ENCODE peak calls at places on chromosomes 5 and 9, in six cellular contexts. T is left ventricle myocardium inferior, Q is neural progenitor cell, O is HCT116, Y is GM23248, J is cardiac muscle cell. F is an unnamed sample.

GRCh38 chr9:8254527-8254926 is 454.9 kb upstream of the DMAC1 start:
- DNase-seq in T (no peak), Q (no peak), O (no peak), Y (peak; percentile 0), J (no peak), F (no peak)

GRCh38 chr5:153964201-153965101 is 74.3 kb downstream of the FAM114A2 start:
- DNase-seq in T (no peak), Q (no peak), O (no peak), Y (no peak), J (no peak), F (no peak)

GRCh38 chr9:134488251-134488900 is 153.2 kb upstream of the COL5A1 start:
- DNase-seq in T (peak; percentile 61), Q (no peak), O (no peak), Y (peak; percentile 89), J (no peak), F (peak; percentile 81)

GRCh38 chr5:133744030-133744645 is 131.8 kb upstream of the FSTL4 start:
- DNase-seq in T (no peak), Q (no peak), O (no peak), Y (no peak), J (no peak), F (no peak)

GRCh38 chr9:76115982-76116646 is 225.6 kb downstream of the PCSK5 start:
- DNase-seq in T (no peak), Q (no peak), O (no peak), Y (no peak), J (no peak), F (no peak)

GRCh38 chr9:97525451-97525850 is 24.0 kb downstream of the TMOD1 start:
- DNase-seq in T (no peak), Q (no peak), O (no peak), Y (peak; percentile 55), J (no peak), F (no peak)

GRCh38 chr5:127950707-127951356 is 132.7 kb upstream of the SLC12A2 start:
- DNase-seq in T (no peak), Q (no peak), O (no peak), Y (no peak), J (no peak), F (no peak)

GRCh38 chr9:127225747-127226646 is 38.6 kb upstream of the GARNL3 start:
- DNase-seq in T (no peak), Q (no peak), O (no peak), Y (peak; percentile 39), J (peak; percentile 36), F (no peak)

GRCh38 chr5:19608434-19608833 is 379.6 kb downstream of the CDH18 start:
- DNase-seq in T (no peak), Q (no peak), O (no peak), Y (no peak), J (no peak), F (no peak)

GRCh38 chr5:117954341-117954740 is 1034.0 kb downstream of the DTWD2 start:
- DNase-seq in T (no peak), Q (no peak), O (no peak), Y (no peak), J (no peak), F (no peak)

GRCh38 chr9:106945727-106946690 is 83.0 kb downstream of the ZNF462 start:
- DNase-seq in T (no peak), Q (no peak), O (no peak), Y (peak; percentile 87), J (no peak), F (no peak)

GRCh38 chr9:114314881-114315722 is 7.8 kb upstream of the ORM1 start:
- DNase-seq in T (no peak), Q (no peak), O (no peak), Y (peak; percentile 14), J (no peak), F (no peak)

GRCh38 chr5:170269579-170269978 is 28.0 kb downstream of the LCP2 start:
- DNase-seq in T (no peak), Q (no peak), O (no peak), Y (no peak), J (no peak), F (no peak)

GRCh38 chr9:14323083-14323968 is 9.4 kb upstream of the NFIB start:
- DNase-seq in T (no peak), Q (no peak), O (no peak), Y (no peak), J (no peak), F (no peak)

GRCh38 chr9:120583958-120584369 is 4.0 kb upstream of the CDK5RAP2 start:
- DNase-seq in T (no peak), Q (no peak), O (peak; percentile 16), Y (peak; percentile 77), J (no peak), F (peak; percentile 62)

GRCh38 chr5:93092349-93093105 is 488.5 kb downstream of the NR2F1-AS1 start:
- DNase-seq in T (no peak), Q (no peak), O (no peak), Y (peak; percentile 47), J (no peak), F (no peak)

GRCh38 chr5:125440905-125441304 is 694.5 kb upstream of the ZNF608 start:
- DNase-seq in T (no peak), Q (no peak), O (no peak), Y (no peak), J (no peak), F (no peak)

GRCh38 chr9:63817622-63818518 is 1467.1 kb downstream of the FOXD4L5 start:
- DNase-seq in T (peak; percentile 55), Q (peak; percentile 34), O (no peak), Y (peak; percentile 35), J (peak; percentile 15), F (peak; percentile 79)

GRCh38 chr5:11045411-11045810 is 284.4 kb upstream of the DAP start:
- DNase-seq in T (no peak), Q (no peak), O (no peak), Y (no peak), J (no peak), F (no peak)

GRCh38 chr5:13354611-13355010 is 589.9 kb downstream of the DNAH5 start:
- DNase-seq in T (no peak), Q (no peak), O (no peak), Y (no peak), J (no peak), F (no peak)

GRCh38 chr9:70986984-70987383 is 134.4 kb downstream of the TRPM3 start:
- DNase-seq in T (no peak), Q (no peak), O (no peak), Y (no peak), J (no peak), F (no peak)

GRCh38 chr5:72065751-72066255 is 41.5 kb upstream of the MAP1B start:
- DNase-seq in T (no peak), Q (peak; percentile 88), O (no peak), Y (peak; percentile 49), J (peak; percentile 52), F (no peak)

GRCh38 chr9:98254236-98255063 is 999 bp downstream of the TBC1D2 start:
- DNase-seq in T (no peak), Q (no peak), O (no peak), Y (peak; percentile 24), J (no peak), F (no peak)

GRCh38 chr9:137694962-137695875 is 76.4 kb downstream of the EHMT1 start:
- DNase-seq in T (peak; percentile 67), Q (peak; percentile 83), O (no peak), Y (peak; percentile 38), J (peak; percentile 72), F (no peak)

GRCh38 chr9:124810513-124811355 is 33.8 kb downstream of the OLFML2A start:
- DNase-seq in T (no peak), Q (peak; percentile 76), O (peak; percentile 74), Y (peak; percentile 85), J (peak; percentile 60), F (no peak)

GRCh38 chr9:111559000-111559610 is 34.1 kb downstream of the ZNF483 start:
- DNase-seq in T (no peak), Q (no peak), O (no peak), Y (peak; percentile 66), J (no peak), F (no peak)

GRCh38 chr9:16213781-16214515 is 656.5 kb downstream of the BNC2 start:
- DNase-seq in T (peak; percentile 47), Q (no peak), O (no peak), Y (peak; percentile 95), J (no peak), F (peak; percentile 85)

GRCh38 chr5:132096904-132097303 is 23.3 kb downstream of the CSF2 start:
- DNase-seq in T (no peak), Q (no peak), O (no peak), Y (no peak), J (no peak), F (no peak)
- H3K4me1 ChIP-seq in T (peaks cover 15% of the 10 kb centered on the region), Q (no peaks in the 10 kb centered on the region), O (peaks cover 20% of the 10 kb centered on the region), Y (peaks cover 45% of the 10 kb centered on the region), J (no peaks in the 10 kb centered on the region), F (peaks cover 6% of the 10 kb centered on the region)

GRCh38 chr5:172178301-172179031 is 9.6 kb downstream of the STK10 start:
- DNase-seq in T (no peak), Q (peak; percentile 28), O (no peak), Y (no peak), J (no peak), F (no peak)
- H3K4me1 ChIP-seq in T (peaks cover 63% of the 10 kb centered on the region), Q (peaks cover 8% of the 10 kb centered on the region), O (peaks cover 27% of the 10 kb centered on the region), Y (no peaks in the 10 kb centered on the region), J (peaks cover 13% of the 10 kb centered on the region), F (no peaks in the 10 kb centered on the region)

DNA sequence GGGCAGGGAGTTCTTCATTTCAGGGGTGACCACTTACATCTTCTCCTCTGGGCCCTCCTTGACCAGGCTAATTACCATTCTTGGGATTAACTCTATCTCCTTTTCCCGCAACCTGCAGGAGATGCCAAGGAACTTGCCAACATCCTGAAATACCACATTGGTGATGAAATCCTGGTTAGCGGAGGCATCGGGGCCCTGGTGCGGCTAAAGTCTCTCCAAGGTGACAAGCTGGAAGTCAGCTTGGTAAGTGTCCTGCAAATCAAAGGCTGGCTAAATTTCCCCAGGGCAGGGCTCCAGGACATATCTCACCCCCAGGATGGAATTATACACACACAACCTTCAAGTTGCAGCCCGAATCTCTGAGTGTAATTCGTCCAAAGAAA is 30.2 kb downstream of the TGFBI start:
- DNase-seq in T (no peak), Q (no peak), O (no peak), Y (no peak), J (no peak), F (no peak)
- H3K4me1 ChIP-seq in T (peaks cover 35% of the 10 kb centered on the region), Q (peaks cover 11% of the 10 kb centered on the region), O (peaks cover 34% of the 10 kb centered on the region), Y (peaks cover 61% of the 10 kb centered on the region), J (no peaks in the 10 kb centered on the region), F (no peaks in the 10 kb centered on the region)

GRCh38 chr9:83698976-83699585 is 8.7 kb downstream of the UBQLN1 start:
- DNase-seq in T (no peak), Q (no peak), O (no peak), Y (no peak), J (no peak), F (no peak)

GRCh38 chr9:83701286-83701685 is 6.5 kb downstream of the UBQLN1 start:
- DNase-seq in T (no peak), Q (no peak), O (no peak), Y (no peak), J (no peak), F (no peak)

GRCh38 chr9:83701769-83702168 is 6.0 kb downstream of the UBQLN1 start:
- DNase-seq in T (no peak), Q (no peak), O (no peak), Y (peak; percentile 83), J (no peak), F (no peak)

DNA sequence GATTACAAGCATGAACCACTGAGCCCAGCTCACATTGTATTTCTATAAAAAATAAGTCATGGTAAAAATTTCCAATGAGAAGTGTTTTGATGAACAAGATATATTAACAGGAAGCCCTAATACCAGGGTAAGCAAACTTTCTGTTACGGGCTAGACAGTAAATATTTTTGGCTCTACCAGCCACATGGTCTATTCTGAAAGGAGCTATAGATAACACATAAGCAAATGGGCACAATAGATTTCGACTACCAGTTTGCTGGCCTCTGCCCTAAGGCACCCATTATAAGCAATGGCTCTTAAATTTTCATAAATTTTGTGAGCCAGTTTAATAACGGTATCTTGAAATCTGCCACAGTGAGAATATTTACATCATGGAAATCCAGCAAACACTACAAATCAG is 8.1 kb downstream of the UBQLN1 start:
- DNase-seq in T (no peak), Q (no peak), O (no peak), Y (no peak), J (no peak), F (no peak)
- H3K4me1 ChIP-seq in T (peaks cover 82% of the 10 kb centered on the region), Q (peaks cover 12% of the 10 kb centered on the region), O (no peaks in the 10 kb centered on the region), Y (peaks cover 18% of the 10 kb centered on the region), J (no peaks in the 10 kb centered on the region), F (no peaks in the 10 kb centered on the region)